ENCODE peak calls at places on chromosome 11, in four cellular contexts. W, E, R and Y are unnamed samples.

GRCh38 chr11:11580012-11580411 is 41.8 kb downstream of the GALNT18 start:
- DNase-seq in R (no peak), W (peak; percentile 28), E (no peak), Y (no peak)

GRCh38 chr11:65555693-65556231 is 2.4 kb downstream of the LTBP3 start:
- DNase-seq in E (peak; percentile 29), W (no peak), R (no peak), Y (no peak)

GRCh38 chr11:106152824-106153223 is 75.4 kb downstream of the AASDHPPT start:
- DNase-seq in E (no peak), W (no peak), R (no peak), Y (no peak)

GRCh38 chr11:92329644-92330043 is 105.0 kb downstream of the FAT3 start:
- DNase-seq in R (no peak), E (no peak), W (no peak), Y (no peak)

GRCh38 chr11:32438883-32439487 is 3.6 kb upstream of the WT1 start:
- DNase-seq in E (no peak), R (peak; percentile 69), W (no peak), Y (no peak)

GRCh38 chr11:126573325-126574076 is 218.0 kb downstream of the ST3GAL4 start:
- DNase-seq in E (no peak), W (no peak), R (peak; percentile 46), Y (no peak)

GRCh38 chr11:32434387-32435151 is 770 bp downstream of the WT1 start:
- DNase-seq in E (no peak), R (peak; percentile 52), W (no peak), Y (no peak)

GRCh38 chr11:70506986-70507385 is 108.7 kb downstream of the CTTN start:
- DNase-seq in R (no peak), E (no peak), W (no peak), Y (no peak)

GRCh38 chr11:72716788-72717435 is 35.3 kb downstream of the ARAP1 start:
- DNase-seq in R (no peak), E (no peak), W (no peak), Y (no peak)

GRCh38 chr11:124825876-124826275 is 25.7 kb upstream of the MSANTD2 start:
- DNase-seq in R (no peak), E (no peak), W (no peak), Y (no peak)

GRCh38 chr11:66976048-66976467 is 954 bp downstream of the C11orf86 start:
- DNase-seq in E (no peak), W (no peak), R (peak; percentile 79), Y (no peak)

GRCh38 chr11:114359342-114359741 is 41.0 kb downstream of the C11orf71 start:
- DNase-seq in W (no peak), E (no peak), R (no peak), Y (no peak)

GRCh38 chr11:108698844-108699642 is 34.2 kb downstream of the DDX10 start:
- DNase-seq in E (no peak), R (no peak), W (no peak), Y (no peak)

GRCh38 chr11:84117394-84117793 is 831.2 kb upstream of the CCDC90B start:
- DNase-seq in E (no peak), W (no peak), R (no peak), Y (no peak)

GRCh38 chr11:68354181-68354872 is 41.9 kb downstream of the LRP5 start:
- DNase-seq in W (peak; percentile 91), R (no peak), E (peak; percentile 85), Y (no peak)

GRCh38 chr11:57180141-57180561 is 1.6 kb upstream of the LRRC55 start:
- DNase-seq in E (no peak), R (peak; percentile 70), W (no peak), Y (no peak)

GRCh38 chr11:58963551-58964075 is 24.3 kb downstream of the GLYATL1 start:
- DNase-seq in W (no peak), R (peak; percentile 25), E (peak; percentile 27), Y (no peak)

GRCh38 chr11:72681226-72682153 is 7.3 kb upstream of the PDE2A start:
- DNase-seq in W (no peak), R (no peak), E (no peak), Y (no peak)

GRCh38 chr11:78044706-78045105 is 19.0 kb upstream of the THRSP start:
- DNase-seq in W (no peak), R (no peak), E (no peak), Y (no peak)

GRCh38 chr11:122984186-122985011 is 2.8 kb upstream of the BSX start:
- DNase-seq in E (no peak), R (peak; percentile 49), W (no peak), Y (no peak)

GRCh38 chr11:59224419-59224928 is 11.7 kb upstream of the MPEG1 start:
- DNase-seq in W (no peak), R (no peak), E (no peak), Y (no peak)

GRCh38 chr11:61954106-61955030 is 4.2 kb downstream of the BEST1 start:
- DNase-seq in W (no peak), E (no peak), R (no peak), Y (no peak)

GRCh38 chr11:127059286-127060200 is 59.0 kb upstream of the KIRREL3 start:
- DNase-seq in R (no peak), E (no peak), W (no peak), Y (no peak)

GRCh38 chr11:89436071-89436470 is 55.1 kb downstream of the NOX4 start:
- DNase-seq in R (peak; percentile 20), E (peak; percentile 7), W (no peak), Y (no peak)

GRCh38 chr11:58893899-58894298 is 45.4 kb upstream of the GLYATL1 start:
- DNase-seq in R (no peak), W (no peak), E (no peak), Y (no peak)

GRCh38 chr11:113446112-113446511 is 29.1 kb downstream of the DRD2 start:
- DNase-seq in W (no peak), R (no peak), E (no peak), Y (no peak)

GRCh38 chr11:120115272-120116000 is 22.5 kb downstream of the TRIM29 start:
- DNase-seq in E (no peak), W (no peak), R (no peak), Y (no peak)
- TF ChIP-seq CTCF in E (peak; percentile 16), W (no peak), R (no peak), Y (no peak)

DNA sequence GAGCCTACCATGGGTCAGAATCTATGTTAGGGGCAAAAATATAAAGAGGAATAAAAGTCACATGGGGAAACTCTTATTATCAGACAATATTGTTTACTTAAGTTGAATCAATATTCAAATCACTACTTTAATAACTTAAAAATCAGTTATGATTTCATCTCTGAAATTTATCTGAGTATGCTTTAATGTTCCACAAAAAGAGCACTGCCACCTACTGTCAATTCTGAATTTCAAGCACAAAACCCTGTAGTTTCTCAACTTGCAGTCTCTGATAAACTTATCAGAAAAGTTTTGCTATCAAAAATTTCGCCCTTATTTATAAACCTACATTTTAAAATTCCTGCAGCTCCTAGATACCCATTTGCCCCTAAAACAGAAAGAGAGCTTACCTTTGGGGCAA is 47.3 kb downstream of the RDX start:
- DNase-seq in W (no peak), E (no peak), R (no peak), Y (no peak)
- TF ChIP-seq CTCF in W (peak; percentile 39), E (peak; percentile 37), R (no peak), Y (no peak)

GRCh38 chr11:119888119-119888518 is 159.1 kb upstream of the NECTIN1 start:
- DNase-seq in R (no peak), E (no peak), W (no peak), Y (no peak)
- TF ChIP-seq CTCF in R (no peak), E (no peak), W (no peak), Y (no peak)

GRCh38 chr11:535519-536454 is at the start of gene HRAS:
- DNase-seq in W (peak; percentile 95), R (peak; percentile 97), E (peak; percentile 78), Y (peak; percentile 99)

GRCh38 chr11:534592-535518 is 521 bp downstream of the HRAS start:
- DNase-seq in E (no peak), W (no peak), R (no peak), Y (no peak)

GRCh38 chr11:538431-539051 is 1.2 kb downstream of the LRRC56 start:
- DNase-seq in R (peak; percentile 3), W (no peak), E (no peak), Y (no peak)

GRCh38 chr11:537622-538430 is 499 bp downstream of the LRRC56 start:
- DNase-seq in E (no peak), R (no peak), W (no peak), Y (no peak)

GRCh38 chr11:536841-537621 is at the start of gene LRRC56:
- DNase-seq in W (peak; percentile 77), R (peak; percentile 90), E (peak; percentile 59), Y (peak; percentile 84)
- TF ChIP-seq CTCF in W (no peak), R (no peak), E (no peak), Y (no peak)

GRCh38 chr11:96827164-96827563 is 437.4 kb downstream of the JRKL start:
- DNase-seq in W (no peak), E (no peak), R (peak; percentile 5), Y (no peak)
- TF ChIP-seq CTCF in W (peak; percentile 55), E (no peak), R (peak; percentile 7), Y (no peak)

GRCh38 chr11:2398664-2399355 is 1.7 kb upstream of the TSSC4 start:
- DNase-seq in R (no peak), W (no peak), E (no peak), Y (no peak)
- TF ChIP-seq CTCF in R (no peak), W (no peak), E (peak; percentile 18), Y (no peak)